ENCODE peak calls at places on chromosomes 4 and X, in nine cellular contexts. E is effector CD4-positive, alpha-beta T cell; Z is brain microvascular endothelial cell; T is DMS153; R is Right ventricle myocardium superior; U is WTC11; M is cardiac muscle cell; H is activated CD8-positive, alpha-beta memory T cell treated with anti-CD3 and anti-CD28 coated beads for 4 hours; Y is LoVo. L is an unnamed sample.

GRCh38 chr4:153759407-153760226 is at the start of gene RNF175:
- DNase-seq in E (no peak), Z (no peak), T (no peak), R (peak; percentile 40), U (peak; percentile 51), M (peak; percentile 16), H (no peak), Y (no peak), L (no peak)

GRCh38 chr4:118894034-118894433 is 5.4 kb downstream of the SYNPO2 start:
- DNase-seq in E (no peak), Z (no peak), T (no peak), R (no peak), U (no peak), M (no peak), H (no peak), Y (no peak), L (no peak)

GRCh38 chr4:87506974-87507701 is 22.0 kb downstream of the SPARCL1 start:
- DNase-seq in E (no peak), Z (peak; percentile 27), T (no peak), R (no peak), U (no peak), M (peak; percentile 87), H (no peak), Y (no peak), L (no peak)

GRCh38 chrX:151902813-151903591 is 9.7 kb upstream of the MAGEA4 start:
- DNase-seq in E (no peak), Z (peak; percentile 85), T (no peak), R (peak; percentile 56), U (no peak), M (peak; percentile 83), H (no peak), Y (peak; percentile 70), L (peak; percentile 80)

GRCh38 chrX:9356846-9357245 is 108.0 kb upstream of the TBL1X start:
- DNase-seq in E (no peak), Z (no peak), T (no peak), R (no peak), U (no peak), M (no peak), H (no peak), Y (no peak), L (no peak)

GRCh38 chrX:72247206-72247944 is 8.5 kb upstream of the ERCC6L start:
- DNase-seq in E (no peak), Z (no peak), T (peak; percentile 46), R (no peak), U (no peak), M (peak; percentile 60), H (no peak), Y (peak; percentile 62), L (no peak)

GRCh38 chrX:140141444-140142029 is 176.2 kb upstream of the CXorf66 start:
- DNase-seq in E (peak; percentile 9), Z (peak; percentile 2), T (peak; percentile 3), R (no peak), U (peak; percentile 28), M (peak; percentile 38), H (no peak), Y (peak; percentile 11), L (no peak)

GRCh38 chr4:150072906-150073714 is 5.1 kb upstream of the DCLK2 start:
- DNase-seq in E (no peak), Z (peak; percentile 78), T (no peak), R (no peak), U (no peak), M (peak; percentile 91), H (no peak), Y (no peak), L (no peak)

GRCh38 chr4:176002007-176002623 is 63.5 kb upstream of the WDR17 start:
- DNase-seq in E (no peak), Z (no peak), T (no peak), R (no peak), U (peak; percentile 70), M (no peak), H (no peak), Y (no peak), L (peak; percentile 74)

GRCh38 chrX:154603438-154604430 is 15.3 kb downstream of the CTAG1B start:
- DNase-seq in E (no peak), Z (peak; percentile 3), T (peak; percentile 24), R (no peak), U (no peak), M (peak; percentile 54), H (no peak), Y (peak; percentile 43), L (no peak)

GRCh38 chr4:40309250-40309774 is 25.8 kb upstream of the CHRNA9 start:
- DNase-seq in E (peak; percentile 91), Z (peak; percentile 81), T (no peak), R (peak; percentile 94), U (peak; percentile 95), M (peak; percentile 88), H (peak; percentile 82), Y (peak; percentile 80), L (peak; percentile 89)

GRCh38 chrX:53223068-53223693 is 1.8 kb downstream of the KDM5C start:
- DNase-seq in E (no peak), Z (no peak), T (no peak), R (no peak), U (no peak), M (peak; percentile 5), H (no peak), Y (peak; percentile 13), L (no peak)

GRCh38 chr4:47167391-47167790 is 136.0 kb downstream of the GABRB1 start:
- DNase-seq in E (no peak), Z (no peak), T (no peak), R (no peak), U (no peak), M (no peak), H (no peak), Y (no peak), L (no peak)

GRCh38 chr4:1294891-1295290 is 5.2 kb downstream of the MAEA start:
- DNase-seq in E (no peak), Z (no peak), T (no peak), R (no peak), U (no peak), M (no peak), H (no peak), Y (no peak), L (peak; percentile 48)

GRCh38 chr4:140046037-140046436 is 107.9 kb downstream of the MAML3 start:
- DNase-seq in E (no peak), Z (no peak), T (no peak), R (no peak), U (no peak), M (no peak), H (no peak), Y (no peak), L (no peak)

GRCh38 chr4:25814323-25814722 is 48.5 kb downstream of the SEL1L3 start:
- DNase-seq in E (no peak), Z (peak; percentile 82), T (no peak), R (peak; percentile 54), U (no peak), M (peak; percentile 70), H (no peak), Y (peak; percentile 1), L (no peak)

GRCh38 chr4:74319506-74319905 is 11.2 kb downstream of the EPGN start:
- DNase-seq in E (no peak), Z (peak; percentile 14), T (no peak), R (no peak), U (no peak), M (no peak), H (no peak), Y (peak; percentile 10), L (no peak)

GRCh38 chr4:2142630-2143427 is 83.7 kb downstream of the NAT8L start:
- DNase-seq in E (no peak), Z (no peak), T (no peak), R (no peak), U (no peak), M (peak; percentile 74), H (no peak), Y (no peak), L (no peak)

GRCh38 chr4:64625438-64625837 is 216.2 kb upstream of the TECRL start:
- DNase-seq in E (no peak), Z (no peak), T (no peak), R (no peak), U (no peak), M (no peak), H (no peak), Y (no peak), L (no peak)

GRCh38 chr4:127965803-127966175 is 583 bp downstream of the ABHD18 start:
- DNase-seq in E (peak; percentile 61), Z (peak; percentile 14), T (peak; percentile 38), R (peak; percentile 57), U (peak; percentile 58), M (peak; percentile 14), H (peak; percentile 56), Y (peak; percentile 67), L (peak; percentile 76)

GRCh38 chr4:972651-973424 is 531 bp downstream of the DGKQ start:
- DNase-seq in E (peak; percentile 54), Z (no peak), T (no peak), R (no peak), U (peak; percentile 46), M (peak; percentile 19), H (peak; percentile 62), Y (peak; percentile 7), L (no peak)

GRCh38 chr4:172962564-172963353 is 205.9 kb upstream of the GALNT7 start:
- DNase-seq in E (no peak), Z (no peak), T (peak; percentile 85), R (no peak), U (no peak), M (no peak), H (no peak), Y (peak; percentile 83), L (peak; percentile 90)

GRCh38 chr4:171875291-171875690 is 62.1 kb downstream of the GALNTL6 start:
- DNase-seq in E (no peak), Z (no peak), T (no peak), R (no peak), U (no peak), M (no peak), H (no peak), Y (no peak), L (no peak)

GRCh38 chrX:41010188-41010846 is 74.9 kb upstream of the USP9X start:
- DNase-seq in E (peak; percentile 14), Z (peak; percentile 80), T (peak; percentile 49), R (peak; percentile 87), U (peak; percentile 41), M (peak; percentile 98), H (peak; percentile 0), Y (peak; percentile 72), L (peak; percentile 89)

GRCh38 chrX:7399373-7399772 is 251.4 kb upstream of the PUDP start:
- DNase-seq in E (no peak), Z (no peak), T (no peak), R (no peak), U (no peak), M (no peak), H (no peak), Y (no peak), L (no peak)

GRCh38 chr4:98890698-98891097 is 38.2 kb downstream of the EIF4E start:
- DNase-seq in E (no peak), Z (no peak), T (no peak), R (no peak), U (no peak), M (peak; percentile 75), H (no peak), Y (no peak), L (no peak)

GRCh38 chrX:63686878-63687714 is 97.9 kb downstream of the ARHGEF9 start:
- DNase-seq in E (no peak), Z (peak; percentile 39), T (no peak), R (no peak), U (peak; percentile 13), M (peak; percentile 62), H (no peak), Y (peak; percentile 28), L (no peak)

GRCh38 chrX:85611926-85612325 is 232.5 kb upstream of the POF1B start:
- DNase-seq in E (no peak), Z (no peak), T (no peak), R (no peak), U (no peak), M (peak; percentile 5), H (no peak), Y (peak; percentile 1), L (no peak)

GRCh38 chrX:2360731-2361130 is 140.0 kb downstream of the DHRSX start:
- DNase-seq in E (no peak), Z (peak; percentile 32), T (no peak), R (no peak), U (no peak), M (peak; percentile 71), H (no peak), Y (no peak), L (no peak)

GRCh38 chrX:87727615-87728014 is 210.0 kb downstream of the KLHL4 start:
- DNase-seq in E (no peak), Z (no peak), T (peak; percentile 2), R (no peak), U (no peak), M (no peak), H (no peak), Y (no peak), L (no peak)

GRCh38 chrX:51867626-51868025 is 25.8 kb upstream of the MAGED1 start:
- DNase-seq in E (no peak), Z (no peak), T (no peak), R (no peak), U (no peak), M (no peak), H (no peak), Y (no peak), L (no peak)

L was measured in sigmoid colon.